ENCODE peak calls at places on chromosome X, in four cellular contexts. One of them, this sample, is unnamed.
A peak's percentile ranks its signal among the peaks of the same experiment; 100 is the strongest.

GRCh38 chrX:46913710-46914109 is 1.5 kb downstream of the JADE3 start:
- DNase-seq in lower lobe of right lung: peak; percentile 39
- DNase-seq in IMR-90: peak; percentile 29
- DNase-seq in mammary epithelial cell: peak; percentile 21
- DNase-seq in this sample: no peak

GRCh38 chrX:46444011-46444410 is 101.2 kb downstream of the ZNF674 start:
- DNase-seq in IMR-90: peak; percentile 89
- DNase-seq in mammary epithelial cell: peak; percentile 85
- DNase-seq in lower lobe of right lung: no peak
- DNase-seq in this sample: no peak

GRCh38 chrX:7214251-7214650 is 66.3 kb upstream of the PUDP start:
- DNase-seq in mammary epithelial cell: peak; percentile 34
- DNase-seq in lower lobe of right lung: no peak
- DNase-seq in IMR-90: no peak
- DNase-seq in this sample: no peak

GRCh38 chrX:47614618-47615017 is 5.0 kb downstream of the SYN1 start:
- DNase-seq in mammary epithelial cell: no peak
- DNase-seq in IMR-90: no peak
- DNase-seq in lower lobe of right lung: no peak
- DNase-seq in this sample: no peak

GRCh38 chrX:8273451-8273894 is 102.4 kb upstream of the VCX2 start:
- DNase-seq in IMR-90: no peak
- DNase-seq in lower lobe of right lung: no peak
- DNase-seq in mammary epithelial cell: peak; percentile 2
- DNase-seq in this sample: no peak

GRCh38 chrX:120309873-120310730 is 1.2 kb downstream of the TMEM255A start:
- DNase-seq in lower lobe of right lung: peak; percentile 43
- DNase-seq in IMR-90: no peak
- DNase-seq in mammary epithelial cell: no peak
- DNase-seq in this sample: no peak

GRCh38 chrX:134236690-134237362 is at the start of gene CCDC160:
- DNase-seq in mammary epithelial cell: no peak
- DNase-seq in IMR-90: no peak
- DNase-seq in lower lobe of right lung: peak; percentile 64
- DNase-seq in this sample: peak; percentile 47

GRCh38 chrX:135513140-135513535 is 7.3 kb upstream of the INTS6L start:
- DNase-seq in IMR-90: no peak
- DNase-seq in mammary epithelial cell: no peak
- DNase-seq in lower lobe of right lung: no peak
- DNase-seq in this sample: no peak

GRCh38 chrX:10103023-10103422 is 53.8 kb upstream of the CLCN4 start:
- DNase-seq in IMR-90: peak; percentile 24
- DNase-seq in lower lobe of right lung: no peak
- DNase-seq in mammary epithelial cell: no peak
- DNase-seq in this sample: no peak

GRCh38 chrX:134513091-134513490 is 53.1 kb downstream of the HPRT1 start:
- DNase-seq in IMR-90: peak; percentile 74
- DNase-seq in mammary epithelial cell: peak; percentile 27
- DNase-seq in lower lobe of right lung: no peak
- DNase-seq in this sample: no peak

GRCh38 chrX:70922776-70923473 is 8.0 kb downstream of the SLC7A3 start:
- DNase-seq in IMR-90: no peak
- DNase-seq in mammary epithelial cell: no peak
- DNase-seq in lower lobe of right lung: no peak
- DNase-seq in this sample: no peak

GRCh38 chrX:44931441-44931973 is 58.5 kb downstream of the KDM6A start:
- DNase-seq in mammary epithelial cell: no peak
- DNase-seq in lower lobe of right lung: no peak
- DNase-seq in IMR-90: no peak
- DNase-seq in this sample: no peak
- H3K9me3 ChIP-seq in mammary epithelial cell: no peaks in the 10 kb centered on the region
- H3K9me3 ChIP-seq in lower lobe of right lung: no peaks in the 10 kb centered on the region
- H3K9me3 ChIP-seq in IMR-90: no peaks in the 10 kb centered on the region
- H3K9me3 ChIP-seq in this sample: no peaks in the 10 kb centered on the region

GRCh38 chrX:12979011-12979629 is 4.2 kb downstream of the TMSB4X start:
- DNase-seq in lower lobe of right lung: no peak
- DNase-seq in mammary epithelial cell: no peak
- DNase-seq in IMR-90: no peak
- DNase-seq in this sample: no peak

GRCh38 chrX:12977761-12978204 is 2.9 kb downstream of the TMSB4X start:
- DNase-seq in IMR-90: no peak
- DNase-seq in lower lobe of right lung: no peak
- DNase-seq in mammary epithelial cell: no peak
- DNase-seq in this sample: no peak

GRCh38 chrX:12981880-12982279 is 7.0 kb downstream of the TMSB4X start:
- DNase-seq in mammary epithelial cell: no peak
- DNase-seq in lower lobe of right lung: no peak
- DNase-seq in IMR-90: no peak
- DNase-seq in this sample: no peak

GRCh38 chrX:12978205-12979010 is 3.5 kb downstream of the TMSB4X start:
- DNase-seq in IMR-90: peak; percentile 88
- DNase-seq in mammary epithelial cell: peak; percentile 71
- DNase-seq in lower lobe of right lung: peak; percentile 71
- DNase-seq in this sample: peak; percentile 41

GRCh38 chrX:12979630-12980015 is 4.7 kb downstream of the TMSB4X start:
- DNase-seq in IMR-90: peak; percentile 30
- DNase-seq in lower lobe of right lung: no peak
- DNase-seq in mammary epithelial cell: no peak
- DNase-seq in this sample: no peak
- H3K4me3 ChIP-seq in IMR-90: no peak overlapping the region
- H3K4me3 ChIP-seq in lower lobe of right lung: no peak overlapping the region
- H3K4me3 ChIP-seq in mammary epithelial cell: no peak overlapping the region
- H3K4me3 ChIP-seq in this sample: no peak overlapping the region

DNA sequence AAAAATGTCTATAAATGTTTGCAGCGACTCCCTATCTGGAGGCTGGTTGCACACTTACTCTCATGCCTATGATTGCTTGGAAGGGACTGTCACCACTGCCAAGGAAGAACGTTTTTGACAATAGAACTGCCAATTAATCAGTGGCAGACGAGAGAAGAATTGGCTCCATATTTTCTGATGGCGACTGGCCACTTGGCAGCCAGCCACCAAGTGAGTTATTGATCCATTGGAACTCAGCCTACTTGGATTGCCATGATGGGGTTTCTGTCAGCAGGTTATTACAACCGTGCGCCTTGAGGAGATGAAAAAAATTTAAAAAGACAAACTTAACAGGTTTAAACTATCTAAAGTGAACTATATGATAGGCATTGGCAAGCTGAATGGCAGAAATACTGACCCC is 47.4 kb downstream of the LINC00632 start:
- DNase-seq in IMR-90: no peak
- DNase-seq in lower lobe of right lung: no peak
- DNase-seq in mammary epithelial cell: no peak
- DNase-seq in this sample: no peak
- TF ChIP-seq CTCF in IMR-90: no peak
- TF ChIP-seq CTCF in lower lobe of right lung: no peak
- TF ChIP-seq CTCF in mammary epithelial cell: no peak
- TF ChIP-seq CTCF in this sample: no peak

GRCh38 chrX:102964941-102965340 is 27.9 kb downstream of the RAB40AL start:
- DNase-seq in mammary epithelial cell: no peak
- DNase-seq in lower lobe of right lung: no peak
- DNase-seq in IMR-90: no peak
- DNase-seq in this sample: no peak

GRCh38 chrX:102966701-102967100 is 29.6 kb downstream of the RAB40AL start:
- DNase-seq in mammary epithelial cell: no peak
- DNase-seq in lower lobe of right lung: no peak
- DNase-seq in IMR-90: peak; percentile 29
- DNase-seq in this sample: no peak

GRCh38 chrX:102963955-102964354 is 26.9 kb downstream of the RAB40AL start:
- DNase-seq in lower lobe of right lung: no peak
- DNase-seq in IMR-90: no peak
- DNase-seq in mammary epithelial cell: no peak
- DNase-seq in this sample: no peak

GRCh38 chrX:102968216-102968615 is 31.1 kb downstream of the RAB40AL start:
- DNase-seq in mammary epithelial cell: no peak
- DNase-seq in lower lobe of right lung: no peak
- DNase-seq in IMR-90: no peak
- DNase-seq in this sample: no peak
- H3K9me3 ChIP-seq in mammary epithelial cell: peaks cover 21% of the 10 kb centered on the region
- H3K9me3 ChIP-seq in lower lobe of right lung: no peaks in the 10 kb centered on the region
- H3K9me3 ChIP-seq in IMR-90: peaks cover 9% of the 10 kb centered on the region
- H3K9me3 ChIP-seq in this sample: peaks cover 38% of the 10 kb centered on the region

GRCh38 chrX:155767101-155767878 is 113.9 kb upstream of the VAMP7 start:
- DNase-seq in lower lobe of right lung: peak; percentile 44
- DNase-seq in IMR-90: peak; percentile 74
- DNase-seq in mammary epithelial cell: peak; percentile 80
- DNase-seq in this sample: peak; percentile 23
- H3K4me3 ChIP-seq in lower lobe of right lung: peak overlapping the region; percentile 39
- H3K4me3 ChIP-seq in IMR-90: peak overlapping the region; percentile 100
- H3K4me3 ChIP-seq in mammary epithelial cell: peak overlapping the region; percentile 42
- H3K4me3 ChIP-seq in this sample: peak overlapping the region; percentile 63

GRCh38 chrX:83419030-83419792 is 88.9 kb upstream of the POU3F4 start:
- DNase-seq in lower lobe of right lung: no peak
- DNase-seq in mammary epithelial cell: no peak
- DNase-seq in IMR-90: no peak
- DNase-seq in this sample: no peak

DNA sequence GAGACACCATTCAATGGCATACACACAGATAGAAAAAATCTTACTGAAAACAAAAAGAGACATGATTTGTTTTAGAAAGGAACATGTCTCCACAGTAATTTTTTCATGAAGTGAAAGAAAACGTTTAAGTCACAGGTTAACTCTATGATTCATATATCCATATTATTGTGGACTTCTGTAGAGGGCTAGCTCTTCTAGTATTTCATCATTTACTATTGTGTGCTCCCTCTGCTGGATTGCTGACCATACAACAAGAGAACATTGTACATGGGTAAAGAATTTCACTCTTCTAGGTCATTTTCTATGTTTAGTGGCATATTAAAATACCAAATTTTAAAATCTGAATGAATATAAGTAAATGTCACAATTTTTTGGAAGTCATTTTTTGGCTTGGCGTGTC is 91.8 kb upstream of the POU3F4 start:
- DNase-seq in lower lobe of right lung: no peak
- DNase-seq in IMR-90: no peak
- DNase-seq in mammary epithelial cell: no peak
- DNase-seq in this sample: no peak
- TF ChIP-seq CTCF in lower lobe of right lung: no peak
- TF ChIP-seq CTCF in IMR-90: peak; percentile 23
- TF ChIP-seq CTCF in mammary epithelial cell: peak; percentile 28
- TF ChIP-seq CTCF in this sample: no peak

DNA sequence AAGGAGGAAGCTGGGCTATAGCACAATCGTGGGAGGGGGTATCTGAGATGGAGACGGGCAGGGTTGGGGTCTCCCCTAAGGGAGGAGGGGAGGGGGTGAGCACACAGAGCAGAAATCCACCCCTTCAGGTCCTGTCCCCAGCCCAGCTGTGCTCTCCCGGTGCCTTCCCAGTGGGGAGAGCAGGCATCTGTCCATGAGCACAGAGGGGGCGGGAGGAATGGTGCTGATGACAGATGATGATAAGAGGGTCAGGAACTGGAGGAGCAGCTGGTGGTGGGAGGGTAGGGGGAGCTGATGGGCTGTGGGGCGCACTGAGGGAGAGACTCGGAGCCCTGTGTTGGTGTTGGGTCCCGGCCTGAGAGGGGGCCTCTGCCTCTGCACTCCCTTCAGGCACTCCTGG is 8.6 kb downstream of the ATP2B3 start:
- DNase-seq in IMR-90: no peak
- DNase-seq in lower lobe of right lung: no peak
- DNase-seq in mammary epithelial cell: no peak
- DNase-seq in this sample: no peak
- H3K9me3 ChIP-seq in IMR-90: peaks cover 2% of the 10 kb centered on the region
- H3K9me3 ChIP-seq in lower lobe of right lung: no peaks in the 10 kb centered on the region
- H3K9me3 ChIP-seq in mammary epithelial cell: peaks cover 10% of the 10 kb centered on the region
- H3K9me3 ChIP-seq in this sample: no peaks in the 10 kb centered on the region

DNA sequence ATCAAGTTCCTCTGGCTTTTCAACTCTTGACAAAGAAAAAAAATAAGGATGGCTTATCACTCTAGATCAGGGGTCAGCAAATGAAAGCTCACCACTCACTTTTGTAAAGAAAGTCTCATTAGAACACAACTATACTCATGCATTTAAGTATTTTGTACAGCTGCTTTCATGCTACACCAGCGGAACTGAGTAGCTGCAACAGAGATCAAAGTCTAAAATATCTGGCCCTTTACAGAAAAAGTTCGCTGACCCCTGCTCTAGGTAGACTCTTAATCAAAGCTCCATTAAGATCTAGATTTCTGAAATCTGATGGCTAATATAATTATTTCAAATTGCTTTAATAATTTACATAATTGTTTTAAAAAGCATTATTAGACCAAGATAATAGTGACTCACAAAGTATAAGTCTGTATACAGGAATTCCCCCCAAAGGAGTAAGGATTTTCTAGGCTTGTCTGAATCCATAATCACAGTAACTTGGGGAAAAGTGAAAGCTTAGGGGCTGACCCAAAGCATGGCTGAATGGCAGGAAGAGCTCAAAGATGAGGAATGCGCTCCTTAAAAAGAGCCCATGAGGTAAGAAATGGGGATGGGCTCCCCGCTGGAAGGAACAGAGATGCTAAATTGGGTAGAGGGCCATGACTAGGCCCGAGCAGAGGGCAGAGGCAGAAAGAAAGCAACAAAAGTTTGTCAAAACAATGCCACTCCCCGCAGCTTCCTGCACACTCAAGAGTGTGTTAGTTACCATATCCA is 140.3 kb downstream of the SH3KBP1 start:
- DNase-seq in lower lobe of right lung: no peak
- DNase-seq in IMR-90: no peak
- DNase-seq in mammary epithelial cell: no peak
- DNase-seq in this sample: no peak
- H3K4me3 ChIP-seq in lower lobe of right lung: no peak overlapping the region
- H3K4me3 ChIP-seq in IMR-90: no peak overlapping the region
- H3K4me3 ChIP-seq in mammary epithelial cell: no peak overlapping the region
- H3K4me3 ChIP-seq in this sample: no peak overlapping the region

GRCh38 chrX:154729439-154729838 is 21.4 kb downstream of the GAB3 start:
- DNase-seq in lower lobe of right lung: no peak
- DNase-seq in IMR-90: no peak
- DNase-seq in mammary epithelial cell: no peak
- DNase-seq in this sample: no peak
- TF ChIP-seq CTCF in lower lobe of right lung: no peak
- TF ChIP-seq CTCF in IMR-90: no peak
- TF ChIP-seq CTCF in mammary epithelial cell: no peak
- TF ChIP-seq CTCF in this sample: no peak

GRCh38 chrX:53379008-53379710 is 43.3 kb downstream of the SMC1A start:
- DNase-seq in mammary epithelial cell: no peak
- DNase-seq in lower lobe of right lung: no peak
- DNase-seq in IMR-90: no peak
- DNase-seq in this sample: no peak

GRCh38 chrX:53374923-53375322 is 47.5 kb downstream of the SMC1A start:
- DNase-seq in mammary epithelial cell: no peak
- DNase-seq in lower lobe of right lung: no peak
- DNase-seq in IMR-90: no peak
- DNase-seq in this sample: no peak

GRCh38 chrX:53379747-53380146 is 42.7 kb downstream of the SMC1A start:
- DNase-seq in IMR-90: no peak
- DNase-seq in mammary epithelial cell: no peak
- DNase-seq in lower lobe of right lung: no peak
- DNase-seq in this sample: no peak

GRCh38 chrX:53374222-53374820 is 48.1 kb downstream of the SMC1A start:
- DNase-seq in IMR-90: peak; percentile 51
- DNase-seq in mammary epithelial cell: no peak
- DNase-seq in lower lobe of right lung: no peak
- DNase-seq in this sample: no peak

GRCh38 chrX:53377464-53377863 is 45.0 kb downstream of the SMC1A start:
- DNase-seq in IMR-90: no peak
- DNase-seq in lower lobe of right lung: no peak
- DNase-seq in mammary epithelial cell: no peak
- DNase-seq in this sample: no peak
- H3K9me3 ChIP-seq in IMR-90: no peaks in the 10 kb centered on the region
- H3K9me3 ChIP-seq in lower lobe of right lung: no peaks in the 10 kb centered on the region
- H3K9me3 ChIP-seq in mammary epithelial cell: no peaks in the 10 kb centered on the region
- H3K9me3 ChIP-seq in this sample: no peaks in the 10 kb centered on the region

This sample was measured in left ventricle myocardium inferior.